ENCODE peak calls at places on chromosomes 2 and 18, in nine cellular contexts. One of them, this sample, is unnamed.

GRCh38 chr2:164839914-164840457 is 1.6 kb downstream of the COBLL1 start:
- DNase-seq in NB4: no peak
- DNase-seq in A549: no peak
- DNase-seq in ovary: no peak
- DNase-seq in adrenal gland: no peak
- DNase-seq in heart left ventricle: no peak
- DNase-seq in gastrocnemius medialis: no peak
- DNase-seq in H54: no peak
- DNase-seq in stomach: no peak
- DNase-seq in this sample: no peak

GRCh38 chr2:99337931-99338580 is 867 bp downstream of the EIF5B start:
- DNase-seq in NB4: peak; percentile 46
- DNase-seq in A549: peak; percentile 10
- DNase-seq in ovary: no peak
- DNase-seq in adrenal gland: no peak
- DNase-seq in heart left ventricle: no peak
- DNase-seq in gastrocnemius medialis: no peak
- DNase-seq in H54: no peak
- DNase-seq in stomach: no peak
- DNase-seq in this sample: no peak

GRCh38 chr2:102166189-102166845 is 20.5 kb upstream of the IL1RL2 start:
- DNase-seq in NB4: peak; percentile 19
- DNase-seq in A549: peak; percentile 52
- DNase-seq in ovary: no peak
- DNase-seq in adrenal gland: peak; percentile 75
- DNase-seq in heart left ventricle: no peak
- DNase-seq in gastrocnemius medialis: no peak
- DNase-seq in H54: no peak
- DNase-seq in stomach: no peak
- DNase-seq in this sample: no peak

GRCh38 chr2:135103843-135104242 is 51.8 kb downstream of the RAB3GAP1 start:
- DNase-seq in NB4: no peak
- DNase-seq in A549: no peak
- DNase-seq in ovary: no peak
- DNase-seq in adrenal gland: no peak
- DNase-seq in heart left ventricle: no peak
- DNase-seq in gastrocnemius medialis: no peak
- DNase-seq in H54: no peak
- DNase-seq in stomach: no peak
- DNase-seq in this sample: no peak

GRCh38 chr2:18123211-18123570 is 244.7 kb downstream of the KCNS3 start:
- DNase-seq in NB4: no peak
- DNase-seq in A549: no peak
- DNase-seq in ovary: no peak
- DNase-seq in adrenal gland: no peak
- DNase-seq in heart left ventricle: no peak
- DNase-seq in gastrocnemius medialis: no peak
- DNase-seq in H54: no peak
- DNase-seq in stomach: no peak
- DNase-seq in this sample: no peak

GRCh38 chr2:30436859-30437435 is 10.1 kb upstream of the LCLAT1 start:
- DNase-seq in NB4: no peak
- DNase-seq in A549: no peak
- DNase-seq in ovary: no peak
- DNase-seq in adrenal gland: no peak
- DNase-seq in heart left ventricle: no peak
- DNase-seq in gastrocnemius medialis: no peak
- DNase-seq in H54: no peak
- DNase-seq in stomach: no peak
- DNase-seq in this sample: no peak

GRCh38 chr18:10488022-10488421 is 33.6 kb downstream of the APCDD1 start:
- DNase-seq in NB4: no peak
- DNase-seq in A549: no peak
- DNase-seq in ovary: peak; percentile 66
- DNase-seq in adrenal gland: peak; percentile 79
- DNase-seq in heart left ventricle: no peak
- DNase-seq in gastrocnemius medialis: no peak
- DNase-seq in H54: no peak
- DNase-seq in stomach: no peak
- DNase-seq in this sample: no peak

GRCh38 chr2:164984428-164984827 is 29.1 kb upstream of the SLC38A11 start:
- DNase-seq in NB4: no peak
- DNase-seq in A549: no peak
- DNase-seq in ovary: no peak
- DNase-seq in adrenal gland: no peak
- DNase-seq in heart left ventricle: no peak
- DNase-seq in gastrocnemius medialis: no peak
- DNase-seq in H54: no peak
- DNase-seq in stomach: no peak
- DNase-seq in this sample: no peak

GRCh38 chr18:26405190-26405781 is 143.1 kb downstream of the KCTD1 start:
- DNase-seq in NB4: peak; percentile 29
- DNase-seq in A549: peak; percentile 68
- DNase-seq in ovary: no peak
- DNase-seq in adrenal gland: peak; percentile 83
- DNase-seq in heart left ventricle: peak; percentile 59
- DNase-seq in gastrocnemius medialis: no peak
- DNase-seq in H54: no peak
- DNase-seq in stomach: peak; percentile 48
- DNase-seq in this sample: no peak

GRCh38 chr2:141464995-141465394 is 665.8 kb downstream of the LRP1B start:
- DNase-seq in NB4: no peak
- DNase-seq in A549: no peak
- DNase-seq in ovary: no peak
- DNase-seq in adrenal gland: no peak
- DNase-seq in heart left ventricle: no peak
- DNase-seq in gastrocnemius medialis: no peak
- DNase-seq in H54: no peak
- DNase-seq in stomach: no peak
- DNase-seq in this sample: no peak

GRCh38 chr2:28359222-28360065 is 33.2 kb upstream of the FOSL2 start:
- DNase-seq in NB4: peak; percentile 98
- DNase-seq in A549: no peak
- DNase-seq in ovary: no peak
- DNase-seq in adrenal gland: no peak
- DNase-seq in heart left ventricle: no peak
- DNase-seq in gastrocnemius medialis: no peak
- DNase-seq in H54: peak; percentile 61
- DNase-seq in stomach: peak; percentile 84
- DNase-seq in this sample: peak; percentile 58

GRCh38 chr2:2940702-2941655 is 436.6 kb downstream of the EIPR1 start:
- DNase-seq in NB4: no peak
- DNase-seq in A549: no peak
- DNase-seq in ovary: no peak
- DNase-seq in adrenal gland: no peak
- DNase-seq in heart left ventricle: no peak
- DNase-seq in gastrocnemius medialis: no peak
- DNase-seq in H54: no peak
- DNase-seq in stomach: no peak
- DNase-seq in this sample: no peak

GRCh38 chr2:69764286-69765058 is 22.5 kb downstream of the ANXA4 start:
- DNase-seq in NB4: no peak
- DNase-seq in A549: peak; percentile 68
- DNase-seq in ovary: no peak
- DNase-seq in adrenal gland: no peak
- DNase-seq in heart left ventricle: no peak
- DNase-seq in gastrocnemius medialis: no peak
- DNase-seq in H54: no peak
- DNase-seq in stomach: no peak
- DNase-seq in this sample: no peak

GRCh38 chr2:184449760-184450159 is 148.6 kb upstream of the ZNF804A start:
- DNase-seq in NB4: no peak
- DNase-seq in A549: no peak
- DNase-seq in ovary: no peak
- DNase-seq in adrenal gland: no peak
- DNase-seq in heart left ventricle: no peak
- DNase-seq in gastrocnemius medialis: no peak
- DNase-seq in H54: no peak
- DNase-seq in stomach: no peak
- DNase-seq in this sample: no peak

GRCh38 chr2:147760984-147761383 is 83.8 kb upstream of the ACVR2A start:
- DNase-seq in NB4: no peak
- DNase-seq in A549: no peak
- DNase-seq in ovary: no peak
- DNase-seq in adrenal gland: no peak
- DNase-seq in heart left ventricle: no peak
- DNase-seq in gastrocnemius medialis: no peak
- DNase-seq in H54: no peak
- DNase-seq in stomach: no peak
- DNase-seq in this sample: no peak

GRCh38 chr18:47382171-47382570 is 130.7 kb upstream of the SKOR2 start:
- DNase-seq in NB4: no peak
- DNase-seq in A549: no peak
- DNase-seq in ovary: no peak
- DNase-seq in adrenal gland: no peak
- DNase-seq in heart left ventricle: no peak
- DNase-seq in gastrocnemius medialis: no peak
- DNase-seq in H54: no peak
- DNase-seq in stomach: no peak
- DNase-seq in this sample: no peak

GRCh38 chr2:72181616-72182015 is 34.0 kb upstream of the CYP26B1 start:
- DNase-seq in NB4: no peak
- DNase-seq in A549: no peak
- DNase-seq in ovary: no peak
- DNase-seq in adrenal gland: no peak
- DNase-seq in heart left ventricle: no peak
- DNase-seq in gastrocnemius medialis: no peak
- DNase-seq in H54: no peak
- DNase-seq in stomach: no peak
- DNase-seq in this sample: no peak

GRCh38 chr2:85741811-85742507 is 11.8 kb upstream of the ATOH8 start:
- DNase-seq in NB4: no peak
- DNase-seq in A549: peak; percentile 92
- DNase-seq in ovary: peak; percentile 84
- DNase-seq in adrenal gland: peak; percentile 75
- DNase-seq in heart left ventricle: peak; percentile 68
- DNase-seq in gastrocnemius medialis: peak; percentile 77
- DNase-seq in H54: no peak
- DNase-seq in stomach: peak; percentile 73
- DNase-seq in this sample: no peak

GRCh38 chr2:130726614-130727180 is 2.2 kb upstream of the GPR148 start:
- DNase-seq in NB4: no peak
- DNase-seq in A549: no peak
- DNase-seq in ovary: no peak
- DNase-seq in adrenal gland: no peak
- DNase-seq in heart left ventricle: no peak
- DNase-seq in gastrocnemius medialis: no peak
- DNase-seq in H54: no peak
- DNase-seq in stomach: no peak
- DNase-seq in this sample: no peak

DNA sequence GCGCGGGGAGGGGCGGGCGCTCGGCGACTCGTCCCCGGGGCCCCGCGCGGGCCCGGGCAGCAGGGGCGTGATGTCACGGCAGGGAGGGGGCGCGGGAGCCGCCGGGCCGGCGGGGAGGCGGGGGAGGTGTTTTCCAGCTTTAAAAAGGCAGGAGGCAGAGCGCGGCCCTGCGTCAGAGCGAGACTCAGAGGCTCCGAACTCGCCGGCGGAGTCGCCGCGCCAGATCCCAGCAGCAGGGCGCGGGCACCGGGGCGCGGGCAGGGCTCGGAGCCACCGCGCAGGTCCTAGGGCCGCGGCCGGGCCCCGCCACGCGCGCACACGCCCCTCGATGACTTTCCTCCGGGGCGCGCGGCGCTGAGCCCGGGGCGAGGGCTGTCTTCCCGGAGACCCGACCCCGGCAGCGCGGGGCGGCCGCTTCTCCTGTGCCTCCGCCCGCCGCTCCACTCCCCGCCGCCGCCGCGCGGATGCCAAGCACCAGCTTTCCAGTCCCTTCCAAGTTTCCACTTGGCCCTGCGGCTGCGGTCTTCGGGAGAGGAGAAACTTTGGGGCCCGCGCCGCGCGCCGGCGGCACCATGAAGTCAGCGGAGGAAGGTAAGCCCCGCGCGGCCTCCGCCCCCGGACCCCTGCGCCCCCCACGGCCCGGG is at the start of gene NFATC1:
- DNase-seq in NB4: no peak
- DNase-seq in A549: peak; percentile 61
- DNase-seq in ovary: peak; percentile 89
- DNase-seq in adrenal gland: no peak
- DNase-seq in heart left ventricle: peak; percentile 91
- DNase-seq in gastrocnemius medialis: no peak
- DNase-seq in H54: peak; percentile 45
- DNase-seq in stomach: peak; percentile 51
- DNase-seq in this sample: peak; percentile 60
- TF ChIP-seq POLR2A in NB4: no peak
- TF ChIP-seq POLR2A in A549: peak; percentile 6
- TF ChIP-seq POLR2A in ovary: peak; percentile 79
- TF ChIP-seq POLR2A in adrenal gland: no peak
- TF ChIP-seq POLR2A in heart left ventricle: no peak
- TF ChIP-seq POLR2A in gastrocnemius medialis: peak; percentile 81
- TF ChIP-seq POLR2A in H54: no peak
- TF ChIP-seq POLR2A in stomach: no peak
- TF ChIP-seq POLR2A in this sample: no peak

GRCh38 chr2:66432801-66433694 is 1.9 kb upstream of the MEIS1 start:
- DNase-seq in NB4: no peak
- DNase-seq in A549: peak; percentile 93
- DNase-seq in ovary: peak; percentile 91
- DNase-seq in adrenal gland: peak; percentile 98
- DNase-seq in heart left ventricle: peak; percentile 93
- DNase-seq in gastrocnemius medialis: peak; percentile 79
- DNase-seq in H54: peak; percentile 92
- DNase-seq in stomach: peak; percentile 88
- DNase-seq in this sample: no peak
- TF ChIP-seq POLR2A in NB4: no peak
- TF ChIP-seq POLR2A in A549: no peak
- TF ChIP-seq POLR2A in ovary: peak; percentile 56
- TF ChIP-seq POLR2A in adrenal gland: no peak
- TF ChIP-seq POLR2A in heart left ventricle: no peak
- TF ChIP-seq POLR2A in gastrocnemius medialis: no peak
- TF ChIP-seq POLR2A in H54: no peak
- TF ChIP-seq POLR2A in stomach: no peak
- TF ChIP-seq POLR2A in this sample: no peak

GRCh38 chr2:43100883-43101662 is 125.3 kb downstream of the ZFP36L2 start:
- DNase-seq in NB4: no peak
- DNase-seq in A549: no peak
- DNase-seq in ovary: peak; percentile 82
- DNase-seq in adrenal gland: no peak
- DNase-seq in heart left ventricle: peak; percentile 83
- DNase-seq in gastrocnemius medialis: no peak
- DNase-seq in H54: no peak
- DNase-seq in stomach: peak; percentile 45
- DNase-seq in this sample: no peak
- TF ChIP-seq POLR2A in NB4: no peak
- TF ChIP-seq POLR2A in A549: no peak
- TF ChIP-seq POLR2A in ovary: no peak
- TF ChIP-seq POLR2A in adrenal gland: no peak
- TF ChIP-seq POLR2A in heart left ventricle: no peak
- TF ChIP-seq POLR2A in gastrocnemius medialis: no peak
- TF ChIP-seq POLR2A in H54: no peak
- TF ChIP-seq POLR2A in stomach: no peak
- TF ChIP-seq POLR2A in this sample: no peak

GRCh38 chr2:5691659-5692529 is at the start of gene SOX11:
- DNase-seq in NB4: no peak
- DNase-seq in A549: no peak
- DNase-seq in ovary: no peak
- DNase-seq in adrenal gland: no peak
- DNase-seq in heart left ventricle: peak; percentile 81
- DNase-seq in gastrocnemius medialis: no peak
- DNase-seq in H54: no peak
- DNase-seq in stomach: no peak
- DNase-seq in this sample: no peak
- TF ChIP-seq POLR2A in NB4: no peak
- TF ChIP-seq POLR2A in A549: no peak
- TF ChIP-seq POLR2A in ovary: no peak
- TF ChIP-seq POLR2A in adrenal gland: no peak
- TF ChIP-seq POLR2A in heart left ventricle: no peak
- TF ChIP-seq POLR2A in gastrocnemius medialis: no peak
- TF ChIP-seq POLR2A in H54: no peak
- TF ChIP-seq POLR2A in stomach: no peak
- TF ChIP-seq POLR2A in this sample: no peak

This sample was measured in Peyer's patch.